ENCODE peak calls at places on chromosomes 16 and 17, in eight cellular contexts. D, T, N, U, C, Y, P and S are unnamed samples.
A peak's percentile ranks its signal among the peaks of the same experiment; 100 is the strongest.

GRCh38 chr16:52141871-52142270 is 405.1 kb downstream of the TOX3 start:
- DNase-seq in D (no peak), T (no peak), N (no peak), U (no peak), C (no peak), Y (no peak), P (no peak), S (no peak)

GRCh38 chr17:70622382-70623260 is 453.3 kb downstream of the KCNJ2 start:
- DNase-seq in D (peak; percentile 65), T (no peak), N (peak; percentile 4), U (no peak), C (peak; percentile 81), Y (peak; percentile 71), P (peak; percentile 66), S (peak; percentile 56)

GRCh38 chr17:39605492-39606433 is 2.0 kb downstream of the NEUROD2 start:
- DNase-seq in D (no peak), T (no peak), N (no peak), U (no peak), C (peak; percentile 79), Y (no peak), P (peak; percentile 84), S (no peak)

GRCh38 chr17:17545031-17545820 is 46.3 kb downstream of the PEMT start:
- DNase-seq in D (no peak), T (no peak), N (no peak), U (no peak), C (no peak), Y (peak; percentile 63), P (no peak), S (peak; percentile 60)

GRCh38 chr17:16929757-16930520 is 42.0 kb downstream of the TNFRSF13B start:
- DNase-seq in D (no peak), T (no peak), N (no peak), U (no peak), C (no peak), Y (no peak), P (peak; percentile 29), S (no peak)

GRCh38 chr17:47257651-47258339 is 4.2 kb downstream of the ITGB3 start:
- DNase-seq in D (no peak), T (no peak), N (no peak), U (no peak), C (no peak), Y (peak; percentile 50), P (no peak), S (peak; percentile 84)

GRCh38 chr17:65629234-65629690 is 67.8 kb upstream of the AXIN2 start:
- DNase-seq in D (no peak), T (no peak), N (peak; percentile 27), U (no peak), C (no peak), Y (peak; percentile 5), P (no peak), S (no peak)

GRCh38 chr17:35846055-35846809 is 22.5 kb downstream of the HEATR9 start:
- DNase-seq in D (no peak), T (no peak), N (no peak), U (no peak), C (no peak), Y (peak; percentile 44), P (no peak), S (peak; percentile 49)

GRCh38 chr17:32445075-32445427 is 741 bp downstream of the PSMD11 start:
- DNase-seq in D (no peak), T (peak; percentile 28), N (no peak), U (no peak), C (peak; percentile 48), Y (peak; percentile 74), P (peak; percentile 51), S (peak; percentile 82)

GRCh38 chr17:41835800-41836549 is at the start of gene NT5C3B:
- DNase-seq in D (peak; percentile 44), T (peak; percentile 33), N (no peak), U (peak; percentile 22), C (peak; percentile 78), Y (peak; percentile 13), P (peak; percentile 98), S (no peak)

GRCh38 chr16:79099701-79100100 is 500.8 kb downstream of the MAF start:
- DNase-seq in D (no peak), T (no peak), N (no peak), U (no peak), C (no peak), Y (no peak), P (no peak), S (no peak)

GRCh38 chr17:78766743-78767294 is 15.3 kb downstream of the CYTH1 start:
- DNase-seq in D (no peak), T (no peak), N (no peak), U (no peak), C (no peak), Y (no peak), P (no peak), S (no peak)